ENCODE peak calls at places on chromosomes 12 and 14, in ten cellular contexts. One of them, this sample, is unnamed.

GRCh38 chr14:65478596-65478995 is 66.1 kb downstream of the FUT8 start:
- DNase-seq in tibial artery: no peak
- DNase-seq in CD8-positive, alpha-beta memory T cell: no peak
- DNase-seq in mesendoderm: no peak
- DNase-seq in GM23338: no peak
- DNase-seq in PC-9: no peak
- DNase-seq in upper lobe of right lung: no peak
- DNase-seq in mucosa of descending colon: no peak
- DNase-seq in brain microvascular endothelial cell: peak; percentile 56
- DNase-seq in Karpas-422: no peak
- DNase-seq in this sample: peak; percentile 81

GRCh38 chr12:12791756-12792346 is 6.4 kb downstream of the APOLD1 start:
- DNase-seq in tibial artery: no peak
- DNase-seq in CD8-positive, alpha-beta memory T cell: no peak
- DNase-seq in mesendoderm: no peak
- DNase-seq in GM23338: peak; percentile 57
- DNase-seq in PC-9: no peak
- DNase-seq in upper lobe of right lung: no peak
- DNase-seq in mucosa of descending colon: no peak
- DNase-seq in brain microvascular endothelial cell: no peak
- DNase-seq in Karpas-422: no peak
- DNase-seq in this sample: no peak

GRCh38 chr12:7190268-7191055 is 976 bp downstream of the PEX5 start:
- DNase-seq in tibial artery: peak; percentile 44
- DNase-seq in CD8-positive, alpha-beta memory T cell: peak; percentile 27
- DNase-seq in mesendoderm: peak; percentile 39
- DNase-seq in GM23338: peak; percentile 65
- DNase-seq in PC-9: no peak
- DNase-seq in upper lobe of right lung: peak; percentile 70
- DNase-seq in mucosa of descending colon: peak; percentile 30
- DNase-seq in brain microvascular endothelial cell: no peak
- DNase-seq in Karpas-422: peak; percentile 74
- DNase-seq in this sample: no peak

GRCh38 chr14:82422186-82422585 is 888.5 kb upstream of the SEL1L start:
- DNase-seq in tibial artery: no peak
- DNase-seq in CD8-positive, alpha-beta memory T cell: no peak
- DNase-seq in mesendoderm: no peak
- DNase-seq in GM23338: no peak
- DNase-seq in PC-9: no peak
- DNase-seq in upper lobe of right lung: no peak
- DNase-seq in mucosa of descending colon: no peak
- DNase-seq in brain microvascular endothelial cell: no peak
- DNase-seq in Karpas-422: no peak
- DNase-seq in this sample: no peak

GRCh38 chr14:20683125-20683895 is 1.1 kb upstream of the RNASE4 start:
- DNase-seq in tibial artery: peak; percentile 74
- DNase-seq in CD8-positive, alpha-beta memory T cell: peak; percentile 80
- DNase-seq in mesendoderm: peak; percentile 98
- DNase-seq in GM23338: peak; percentile 89
- DNase-seq in PC-9: peak; percentile 64
- DNase-seq in upper lobe of right lung: peak; percentile 78
- DNase-seq in mucosa of descending colon: peak; percentile 87
- DNase-seq in brain microvascular endothelial cell: peak; percentile 90
- DNase-seq in Karpas-422: peak; percentile 98
- DNase-seq in this sample: no peak

GRCh38 chr12:104576980-104577925 is 120.5 kb downstream of the CHST11 start:
- DNase-seq in tibial artery: no peak
- DNase-seq in CD8-positive, alpha-beta memory T cell: no peak
- DNase-seq in mesendoderm: no peak
- DNase-seq in GM23338: no peak
- DNase-seq in PC-9: no peak
- DNase-seq in upper lobe of right lung: no peak
- DNase-seq in mucosa of descending colon: no peak
- DNase-seq in brain microvascular endothelial cell: peak; percentile 90
- DNase-seq in Karpas-422: no peak
- DNase-seq in this sample: no peak

GRCh38 chr14:31386271-31386670 is 34.1 kb downstream of the HEATR5A start:
- DNase-seq in tibial artery: no peak
- DNase-seq in CD8-positive, alpha-beta memory T cell: no peak
- DNase-seq in mesendoderm: no peak
- DNase-seq in GM23338: no peak
- DNase-seq in PC-9: no peak
- DNase-seq in upper lobe of right lung: no peak
- DNase-seq in mucosa of descending colon: no peak
- DNase-seq in brain microvascular endothelial cell: no peak
- DNase-seq in Karpas-422: no peak
- DNase-seq in this sample: no peak

GRCh38 chr14:79721399-79722084 is 489.8 kb downstream of the DIO2 start:
- DNase-seq in tibial artery: no peak
- DNase-seq in CD8-positive, alpha-beta memory T cell: no peak
- DNase-seq in mesendoderm: no peak
- DNase-seq in GM23338: no peak
- DNase-seq in PC-9: no peak
- DNase-seq in upper lobe of right lung: no peak
- DNase-seq in mucosa of descending colon: no peak
- DNase-seq in brain microvascular endothelial cell: no peak
- DNase-seq in Karpas-422: no peak
- DNase-seq in this sample: no peak

GRCh38 chr14:77598366-77599050 is 17.9 kb downstream of the SPTLC2 start:
- DNase-seq in tibial artery: no peak
- DNase-seq in CD8-positive, alpha-beta memory T cell: peak; percentile 46
- DNase-seq in mesendoderm: no peak
- DNase-seq in GM23338: no peak
- DNase-seq in PC-9: no peak
- DNase-seq in upper lobe of right lung: no peak
- DNase-seq in mucosa of descending colon: peak; percentile 64
- DNase-seq in brain microvascular endothelial cell: no peak
- DNase-seq in Karpas-422: no peak
- DNase-seq in this sample: no peak

GRCh38 chr12:52891044-52891443 is 13.8 kb downstream of the KRT8 start:
- DNase-seq in tibial artery: no peak
- DNase-seq in CD8-positive, alpha-beta memory T cell: no peak
- DNase-seq in mesendoderm: no peak
- DNase-seq in GM23338: no peak
- DNase-seq in PC-9: no peak
- DNase-seq in upper lobe of right lung: no peak
- DNase-seq in mucosa of descending colon: no peak
- DNase-seq in brain microvascular endothelial cell: no peak
- DNase-seq in Karpas-422: no peak
- DNase-seq in this sample: no peak

GRCh38 chr14:50600849-50601248 is 40.9 kb downstream of the ATL1 start:
- DNase-seq in tibial artery: no peak
- DNase-seq in CD8-positive, alpha-beta memory T cell: no peak
- DNase-seq in mesendoderm: peak; percentile 40
- DNase-seq in GM23338: peak; percentile 52
- DNase-seq in PC-9: no peak
- DNase-seq in upper lobe of right lung: no peak
- DNase-seq in mucosa of descending colon: no peak
- DNase-seq in brain microvascular endothelial cell: no peak
- DNase-seq in Karpas-422: no peak
- DNase-seq in this sample: no peak

GRCh38 chr12:120713861-120714482 is 3.7 kb downstream of the UNC119B start:
- DNase-seq in tibial artery: peak; percentile 63
- DNase-seq in CD8-positive, alpha-beta memory T cell: peak; percentile 76
- DNase-seq in mesendoderm: peak; percentile 86
- DNase-seq in GM23338: peak; percentile 97
- DNase-seq in PC-9: peak; percentile 48
- DNase-seq in upper lobe of right lung: no peak
- DNase-seq in mucosa of descending colon: peak; percentile 91
- DNase-seq in brain microvascular endothelial cell: peak; percentile 74
- DNase-seq in Karpas-422: peak; percentile 94
- DNase-seq in this sample: no peak

GRCh38 chr14:55399912-55400311 is 11.7 kb downstream of the ATG14 start:
- DNase-seq in tibial artery: no peak
- DNase-seq in CD8-positive, alpha-beta memory T cell: no peak
- DNase-seq in mesendoderm: no peak
- DNase-seq in GM23338: no peak
- DNase-seq in PC-9: no peak
- DNase-seq in upper lobe of right lung: no peak
- DNase-seq in mucosa of descending colon: no peak
- DNase-seq in brain microvascular endothelial cell: peak; percentile 16
- DNase-seq in Karpas-422: no peak
- DNase-seq in this sample: no peak

GRCh38 chr12:131783915-131784541 is 44.2 kb upstream of the MMP17 start:
- DNase-seq in tibial artery: no peak
- DNase-seq in CD8-positive, alpha-beta memory T cell: no peak
- DNase-seq in mesendoderm: peak; percentile 90
- DNase-seq in GM23338: peak; percentile 79
- DNase-seq in PC-9: peak; percentile 71
- DNase-seq in upper lobe of right lung: no peak
- DNase-seq in mucosa of descending colon: no peak
- DNase-seq in brain microvascular endothelial cell: peak; percentile 87
- DNase-seq in Karpas-422: no peak
- DNase-seq in this sample: no peak
- H3K4me3 ChIP-seq in tibial artery: no peak overlapping the region
- H3K4me3 ChIP-seq in CD8-positive, alpha-beta memory T cell: no peak overlapping the region
- H3K4me3 ChIP-seq in mesendoderm: no peak overlapping the region
- H3K4me3 ChIP-seq in GM23338: no peak overlapping the region
- H3K4me3 ChIP-seq in PC-9: peak overlapping the region; percentile 44
- H3K4me3 ChIP-seq in upper lobe of right lung: no peak overlapping the region
- H3K4me3 ChIP-seq in mucosa of descending colon: no peak overlapping the region
- H3K4me3 ChIP-seq in brain microvascular endothelial cell: peak overlapping the region; percentile 30
- H3K4me3 ChIP-seq in Karpas-422: no peak overlapping the region
- H3K4me3 ChIP-seq in this sample: no peak overlapping the region

GRCh38 chr14:101916816-101917412 is 47.5 kb upstream of the DYNC1H1 start:
- DNase-seq in tibial artery: no peak
- DNase-seq in CD8-positive, alpha-beta memory T cell: no peak
- DNase-seq in mesendoderm: no peak
- DNase-seq in GM23338: no peak
- DNase-seq in PC-9: no peak
- DNase-seq in upper lobe of right lung: no peak
- DNase-seq in mucosa of descending colon: no peak
- DNase-seq in brain microvascular endothelial cell: no peak
- DNase-seq in Karpas-422: no peak
- DNase-seq in this sample: no peak

GRCh38 chr14:101915871-101916815 is 48.2 kb upstream of the DYNC1H1 start:
- DNase-seq in tibial artery: no peak
- DNase-seq in CD8-positive, alpha-beta memory T cell: no peak
- DNase-seq in mesendoderm: no peak
- DNase-seq in GM23338: no peak
- DNase-seq in PC-9: no peak
- DNase-seq in upper lobe of right lung: no peak
- DNase-seq in mucosa of descending colon: no peak
- DNase-seq in brain microvascular endothelial cell: no peak
- DNase-seq in Karpas-422: no peak
- DNase-seq in this sample: no peak

GRCh38 chr14:101917413-101918124 is 46.8 kb upstream of the DYNC1H1 start:
- DNase-seq in tibial artery: no peak
- DNase-seq in CD8-positive, alpha-beta memory T cell: no peak
- DNase-seq in mesendoderm: no peak
- DNase-seq in GM23338: peak; percentile 34
- DNase-seq in PC-9: no peak
- DNase-seq in upper lobe of right lung: no peak
- DNase-seq in mucosa of descending colon: no peak
- DNase-seq in brain microvascular endothelial cell: no peak
- DNase-seq in Karpas-422: peak; percentile 92
- DNase-seq in this sample: no peak

GRCh38 chr14:101914083-101914482 is 50.3 kb upstream of the DYNC1H1 start:
- DNase-seq in tibial artery: no peak
- DNase-seq in CD8-positive, alpha-beta memory T cell: no peak
- DNase-seq in mesendoderm: no peak
- DNase-seq in GM23338: no peak
- DNase-seq in PC-9: no peak
- DNase-seq in upper lobe of right lung: no peak
- DNase-seq in mucosa of descending colon: no peak
- DNase-seq in brain microvascular endothelial cell: no peak
- DNase-seq in Karpas-422: no peak
- DNase-seq in this sample: no peak

GRCh38 chr14:101918125-101918989 is 46.0 kb upstream of the DYNC1H1 start:
- DNase-seq in tibial artery: no peak
- DNase-seq in CD8-positive, alpha-beta memory T cell: no peak
- DNase-seq in mesendoderm: peak; percentile 37
- DNase-seq in GM23338: peak; percentile 47
- DNase-seq in PC-9: no peak
- DNase-seq in upper lobe of right lung: no peak
- DNase-seq in mucosa of descending colon: no peak
- DNase-seq in brain microvascular endothelial cell: no peak
- DNase-seq in Karpas-422: no peak
- DNase-seq in this sample: no peak
- H3K36me3 ChIP-seq in tibial artery: peaks cover 11% of the 10 kb centered on the region
- H3K36me3 ChIP-seq in CD8-positive, alpha-beta memory T cell: peaks cover 52% of the 10 kb centered on the region
- H3K36me3 ChIP-seq in mesendoderm: no peaks in the 10 kb centered on the region
- H3K36me3 ChIP-seq in GM23338: no peaks in the 10 kb centered on the region
- H3K36me3 ChIP-seq in PC-9: peaks cover 14% of the 10 kb centered on the region
- H3K36me3 ChIP-seq in upper lobe of right lung: peaks cover 53% of the 10 kb centered on the region
- H3K36me3 ChIP-seq in mucosa of descending colon: no peaks in the 10 kb centered on the region
- H3K36me3 ChIP-seq in brain microvascular endothelial cell: peaks cover 3% of the 10 kb centered on the region
- H3K36me3 ChIP-seq in Karpas-422: peaks cover 11% of the 10 kb centered on the region
- H3K36me3 ChIP-seq in this sample: peaks cover 2% of the 10 kb centered on the region

DNA sequence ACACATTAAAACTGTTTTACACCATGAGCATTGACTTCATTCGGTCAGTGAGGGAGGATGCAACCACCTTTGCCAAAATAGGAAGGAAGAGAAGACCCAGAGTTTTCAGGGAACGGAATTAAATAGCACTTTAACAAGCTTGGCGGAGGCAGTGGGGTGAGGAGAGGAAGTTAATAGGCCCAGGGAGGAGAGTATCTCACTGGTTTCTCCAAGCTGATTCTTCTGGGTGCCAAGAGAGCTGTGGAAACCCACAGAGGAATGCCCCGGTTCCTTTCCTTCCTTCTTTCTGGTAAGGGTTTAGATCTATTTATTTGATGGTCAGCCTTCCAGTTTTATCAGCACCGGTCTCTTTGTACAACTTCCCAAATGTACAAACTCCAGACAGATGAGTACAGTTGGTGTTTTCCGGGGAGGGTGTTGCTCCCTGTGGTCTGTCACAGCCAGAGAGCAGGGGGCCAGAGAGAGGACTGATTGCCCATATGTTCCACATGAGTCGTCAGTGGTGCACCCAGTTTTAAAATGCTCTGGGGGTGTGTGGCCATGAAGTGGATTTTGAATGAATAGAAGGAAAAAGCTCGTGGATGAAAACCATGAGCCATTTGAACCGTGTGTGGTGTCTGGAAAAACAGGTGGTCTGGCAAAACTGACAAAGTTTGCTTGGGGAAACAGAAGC is 26.5 kb downstream of the PRKCH start:
- DNase-seq in tibial artery: no peak
- DNase-seq in CD8-positive, alpha-beta memory T cell: no peak
- DNase-seq in mesendoderm: no peak
- DNase-seq in GM23338: no peak
- DNase-seq in PC-9: no peak
- DNase-seq in upper lobe of right lung: no peak
- DNase-seq in mucosa of descending colon: no peak
- DNase-seq in brain microvascular endothelial cell: no peak
- DNase-seq in Karpas-422: no peak
- DNase-seq in this sample: no peak
- H3K4me3 ChIP-seq in tibial artery: no peak overlapping the region
- H3K4me3 ChIP-seq in CD8-positive, alpha-beta memory T cell: peak overlapping the region; percentile 42
- H3K4me3 ChIP-seq in mesendoderm: no peak overlapping the region
- H3K4me3 ChIP-seq in GM23338: no peak overlapping the region
- H3K4me3 ChIP-seq in PC-9: no peak overlapping the region
- H3K4me3 ChIP-seq in upper lobe of right lung: no peak overlapping the region
- H3K4me3 ChIP-seq in mucosa of descending colon: no peak overlapping the region
- H3K4me3 ChIP-seq in brain microvascular endothelial cell: no peak overlapping the region
- H3K4me3 ChIP-seq in Karpas-422: no peak overlapping the region
- H3K4me3 ChIP-seq in this sample: no peak overlapping the region

DNA sequence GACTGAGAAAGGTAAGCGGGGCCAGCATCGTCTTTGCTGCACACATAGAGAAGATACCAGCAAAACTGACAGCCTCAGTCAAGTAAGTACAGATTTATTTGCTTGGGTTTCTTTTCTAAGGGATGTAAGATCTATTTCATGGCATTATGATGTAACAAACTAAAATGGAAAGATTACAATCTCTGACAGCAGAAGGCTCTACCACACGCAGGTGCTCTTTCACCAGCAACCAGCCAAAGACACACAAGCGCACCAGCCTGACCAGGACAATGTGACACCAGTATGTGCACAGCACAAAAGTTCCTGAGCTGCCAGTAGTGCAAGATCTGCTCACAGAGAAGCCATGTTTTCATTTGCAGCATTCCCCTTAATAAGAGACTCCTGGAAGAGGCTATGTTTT is 311.1 kb downstream of the MED13L start:
- DNase-seq in tibial artery: no peak
- DNase-seq in CD8-positive, alpha-beta memory T cell: no peak
- DNase-seq in mesendoderm: no peak
- DNase-seq in GM23338: no peak
- DNase-seq in PC-9: no peak
- DNase-seq in upper lobe of right lung: no peak
- DNase-seq in mucosa of descending colon: no peak
- DNase-seq in brain microvascular endothelial cell: no peak
- DNase-seq in Karpas-422: no peak
- DNase-seq in this sample: no peak
- H3K36me3 ChIP-seq in tibial artery: peaks cover 92% of the 10 kb centered on the region
- H3K36me3 ChIP-seq in CD8-positive, alpha-beta memory T cell: peaks cover 46% of the 10 kb centered on the region
- H3K36me3 ChIP-seq in mesendoderm: peaks cover 4% of the 10 kb centered on the region
- H3K36me3 ChIP-seq in GM23338: peaks cover 18% of the 10 kb centered on the region
- H3K36me3 ChIP-seq in PC-9: peaks cover 10% of the 10 kb centered on the region
- H3K36me3 ChIP-seq in upper lobe of right lung: peaks cover 99% of the 10 kb centered on the region
- H3K36me3 ChIP-seq in mucosa of descending colon: peaks cover 6% of the 10 kb centered on the region
- H3K36me3 ChIP-seq in brain microvascular endothelial cell: peaks cover 38% of the 10 kb centered on the region
- H3K36me3 ChIP-seq in Karpas-422: no peaks in the 10 kb centered on the region
- H3K36me3 ChIP-seq in this sample: no peaks in the 10 kb centered on the region